ENCODE peak calls at places on chromosomes 16 and 17, in four cellular contexts. X, J, N and O are unnamed samples.

GRCh38 chr16:63998-64913 is 8.2 kb downstream of the RHBDF1 start:
- DNase-seq in X (no peak), J (no peak), N (no peak), O (no peak)

GRCh38 chr17:19270347-19270950 is 33.3 kb downstream of the EPN2 start:
- DNase-seq in X (no peak), J (no peak), N (no peak), O (no peak)

GRCh38 chr16:782766-783403 is 5.3 kb downstream of the RPUSD1 start:
- DNase-seq in X (no peak), J (no peak), N (no peak), O (no peak)

GRCh38 chr16:9012848-9013507 is 49.3 kb upstream of the USP7 start:
- DNase-seq in X (no peak), J (no peak), N (no peak), O (no peak)

GRCh38 chr17:76446449-76447231 is 6.3 kb downstream of the UBE2O start:
- DNase-seq in X (no peak), J (no peak), N (no peak), O (no peak)

GRCh38 chr16:1890701-1891035 is 18.7 kb upstream of the MEIOB start:
- DNase-seq in X (no peak), J (no peak), N (no peak), O (no peak)

GRCh38 chr17:78745407-78746088 is 36.5 kb downstream of the CYTH1 start:
- DNase-seq in X (no peak), J (no peak), N (no peak), O (no peak)

GRCh38 chr16:56774009-56774408 is 44.1 kb downstream of the NUP93 start:
- DNase-seq in X (no peak), J (no peak), N (no peak), O (no peak)

GRCh38 chr17:3004150-3004801 is 59.1 kb downstream of the OR1D5 start:
- DNase-seq in X (peak; percentile 99), J (peak; percentile 32), N (peak; percentile 98), O (peak; percentile 99)

GRCh38 chr17:44198721-44199552 is 747 bp downstream of the ATXN7L3 start:
- DNase-seq in X (peak; percentile 36), J (peak; percentile 58), N (peak; percentile 61), O (peak; percentile 64)

GRCh38 chr17:57355090-57355859 is 99.0 kb downstream of the MSI2 start:
- DNase-seq in X (no peak), J (no peak), N (no peak), O (no peak)

GRCh38 chr17:14833201-14833773 is 431.8 kb downstream of the PMP22 start:
- DNase-seq in X (no peak), J (no peak), N (no peak), O (no peak)

GRCh38 chr17:18891541-18891940 is 33.6 kb downstream of the PRPSAP2 start:
- DNase-seq in X (no peak), J (no peak), N (no peak), O (no peak)

GRCh38 chr16:66549284-66550131 is at the start of gene TK2:
- DNase-seq in X (peak; percentile 48), J (peak; percentile 36), N (peak; percentile 51), O (peak; percentile 63)

GRCh38 chr17:82873521-82873920 is 33.7 kb upstream of the ZNF750 start:
- DNase-seq in X (no peak), J (no peak), N (no peak), O (no peak)

GRCh38 chr16:787978-788398 is at the start of gene RPUSD1:
- DNase-seq in X (no peak), J (no peak), N (no peak), O (no peak)